ENCODE peak calls at places on chromosome 13, in seven cellular contexts. N is HFFc6; O is cardiac muscle cell; I is AG09309; F is progenitor cell of endocrine pancreas; R is erythroblast; B is naive thymus-derived CD8-positive, alpha-beta T cell. U is an unnamed sample.

GRCh38 chr13:40343550-40344269 is 322.7 kb downstream of the FOXO1 start:
- DNase-seq in N (no peak), O (no peak), I (no peak), F (no peak), R (no peak), B (no peak), U (no peak)

GRCh38 chr13:76887070-76887563 is 912 bp upstream of the KCTD12 start:
- DNase-seq in N (no peak), O (peak), I (no peak), F (no peak), R (no peak), B (no peak), U (no peak)

GRCh38 chr13:93409001-93409400 is 182.4 kb downstream of the GPC6 start:
- DNase-seq in N (no peak), O (no peak), I (no peak), F (no peak), R (no peak), B (no peak), U (no peak)

GRCh38 chr13:40388617-40389016 is 277.8 kb downstream of the FOXO1 start:
- DNase-seq in N (peak), O (no peak), I (no peak), F (no peak), R (no peak), B (peak), U (peak)

GRCh38 chr13:112690242-112690943 is 555 bp downstream of the ATP11A start:
- DNase-seq in N (no peak), O (peak), I (no peak), F (peak), R (peak), B (peak), U (peak)

GRCh38 chr13:44904982-44905381 is 84.3 kb downstream of the NUFIP1 start:
- DNase-seq in N (peak), O (no peak), I (peak), F (no peak), R (no peak), B (no peak), U (no peak)

GRCh38 chr13:90792335-90792734 is 555.2 kb upstream of the MIR17HG start:
- DNase-seq in N (no peak), O (no peak), I (no peak), F (no peak), R (no peak), B (no peak), U (no peak)

GRCh38 chr13:35131471-35131870 is 189.4 kb downstream of the NBEA start:
- DNase-seq in N (no peak), O (no peak), I (no peak), F (no peak), R (no peak), B (no peak), U (no peak)

GRCh38 chr13:59835569-59835968 is 328.2 kb downstream of the DIAPH3 start:
- DNase-seq in N (no peak), O (no peak), I (no peak), F (no peak), R (no peak), B (no peak), U (no peak)

GRCh38 chr13:100536643-100537180 is 51.9 kb downstream of the GGACT start:
- DNase-seq in N (no peak), O (no peak), I (no peak), F (no peak), R (no peak), B (no peak), U (no peak)

GRCh38 chr13:113859311-113860050 is 4.4 kb downstream of the GAS6 start:
- DNase-seq in N (no peak), O (no peak), I (no peak), F (no peak), R (no peak), B (peak), U (no peak)

GRCh38 chr13:104816716-104817115 is 1718.7 kb downstream of the EFNB2 start:
- DNase-seq in N (no peak), O (no peak), I (no peak), F (no peak), R (no peak), B (no peak), U (no peak)

GRCh38 chr13:75725784-75726183 is 89.7 kb downstream of the LMO7 start:
- DNase-seq in N (no peak), O (peak), I (no peak), F (no peak), R (no peak), B (no peak), U (no peak)

GRCh38 chr13:28657784-28658538 is 969 bp upstream of the POMP start:
- DNase-seq in N (peak), O (no peak), I (no peak), F (no peak), R (peak), B (no peak), U (peak)

GRCh38 chr13:39910833-39911232 is 255.4 kb downstream of the COG6 start:
- DNase-seq in N (no peak), O (no peak), I (peak), F (no peak), R (no peak), B (no peak), U (no peak)

GRCh38 chr13:27631665-27632064 is 10.0 kb downstream of the POLR1D start:
- DNase-seq in N (no peak), O (no peak), I (no peak), F (no peak), R (no peak), B (no peak), U (no peak)

GRCh38 chr13:36512771-36513170 is 80.5 kb downstream of the CCNA1 start:
- DNase-seq in N (no peak), O (no peak), I (no peak), F (no peak), R (no peak), B (no peak), U (no peak)

GRCh38 chr13:44951184-44951583 is 38.1 kb downstream of the NUFIP1 start:
- DNase-seq in N (peak), O (no peak), I (no peak), F (no peak), R (no peak), B (no peak), U (no peak)

GRCh38 chr13:112974676-112975075 is 5.7 kb downstream of the MCF2L start:
- DNase-seq in N (no peak), O (no peak), I (no peak), F (no peak), R (no peak), B (no peak), U (no peak)

GRCh38 chr13:43964698-43965097 is 85.0 kb downstream of the LACC1 start:
- DNase-seq in N (no peak), O (no peak), I (no peak), F (no peak), R (no peak), B (no peak), U (no peak)

GRCh38 chr13:67880916-67881315 is 650.8 kb upstream of the PCDH9 start:
- DNase-seq in N (no peak), O (no peak), I (no peak), F (no peak), R (no peak), B (no peak), U (no peak)

GRCh38 chr13:75458696-75459422 is 23.1 kb downstream of the TBC1D4 start:
- DNase-seq in N (no peak), O (no peak), I (no peak), F (no peak), R (no peak), B (no peak), U (no peak)

GRCh38 chr13:39596685-39597084 is 6.3 kb downstream of the LHFPL6 start:
- DNase-seq in N (no peak), O (no peak), I (no peak), F (no peak), R (no peak), B (no peak), U (no peak)

GRCh38 chr13:99191900-99192399 is 8.7 kb upstream of the UBAC2 start:
- DNase-seq in N (peak), O (no peak), I (no peak), F (no peak), R (peak), B (no peak), U (no peak)

GRCh38 chr13:24230428-24231072 is 70.0 kb downstream of the SPATA13 start:
- DNase-seq in N (no peak), O (no peak), I (no peak), F (no peak), R (no peak), B (no peak), U (no peak)

GRCh38 chr13:21237081-21237480 is 60.6 kb downstream of the MRPL57 start:
- DNase-seq in N (no peak), O (no peak), I (no peak), F (no peak), R (no peak), B (no peak), U (no peak)

GRCh38 chr13:108955741-108956140 is 326.3 kb downstream of the MYO16 start:
- DNase-seq in N (no peak), O (no peak), I (no peak), F (no peak), R (no peak), B (no peak), U (no peak)

GRCh38 chr13:66994498-66995365 is 235.4 kb downstream of the PCDH9 start:
- DNase-seq in N (no peak), O (no peak), I (no peak), F (no peak), R (no peak), B (no peak), U (no peak)

U was measured in naive thymus-derived CD4-positive, alpha-beta T cell.